ENCODE peak calls at places on chromosomes 1 and 21, in ten cellular contexts. P, B, K, Y, S, E, O, H, N and V are unnamed samples.
A peak's percentile ranks its signal among the peaks of the same experiment; 100 is the strongest.

GRCh38 chr1:230456478-230456877 is 30.3 kb upstream of the PGBD5 start:
- DNase-seq in K (no peak), P (no peak), B (no peak), O (no peak), S (no peak), N (no peak), Y (no peak), E (no peak), H (no peak), V (no peak)

GRCh38 chr1:204673909-204674701 is 11.4 kb downstream of the LRRN2 start:
- DNase-seq in E (no peak), B (no peak), P (no peak), H (no peak), S (no peak), Y (peak; percentile 41), N (no peak), O (no peak), K (peak; percentile 67), V (no peak)

GRCh38 chr1:182739545-182739944 is 50.0 kb upstream of the NPL start:
- DNase-seq in K (peak; percentile 33), H (no peak), O (no peak), E (peak; percentile 36), P (no peak), S (no peak), N (peak; percentile 33), Y (peak; percentile 56), B (no peak), V (no peak)

GRCh38 chr1:91624331-91624730 is 123.7 kb downstream of the CDC7 start:
- DNase-seq in S (no peak), H (no peak), Y (no peak), P (no peak), N (no peak), E (no peak), B (no peak), O (no peak), K (no peak), V (no peak)

GRCh38 chr1:151905070-151905442 is 4.3 kb downstream of the THEM4 start:
- DNase-seq in B (peak; percentile 60), H (no peak), Y (no peak), K (no peak), S (no peak), P (no peak), N (no peak), O (no peak), E (peak; percentile 14), V (no peak)

GRCh38 chr1:111867868-111868440 is 112.3 kb downstream of the DDX20 start:
- DNase-seq in Y (no peak), P (no peak), H (no peak), S (no peak), N (no peak), K (no peak), O (no peak), B (no peak), E (no peak), V (no peak)

GRCh38 chr1:199791495-199791894 is 236.0 kb upstream of the NR5A2 start:
- DNase-seq in O (no peak), H (no peak), E (no peak), P (no peak), Y (no peak), N (no peak), B (no peak), K (no peak), S (no peak), V (no peak)

GRCh38 chr21:38067086-38067739 is 151.0 kb upstream of the KCNJ6 start:
- DNase-seq in N (no peak), Y (no peak), O (no peak), P (no peak), B (no peak), K (no peak), S (no peak), H (no peak), E (no peak), V (no peak)

DNA sequence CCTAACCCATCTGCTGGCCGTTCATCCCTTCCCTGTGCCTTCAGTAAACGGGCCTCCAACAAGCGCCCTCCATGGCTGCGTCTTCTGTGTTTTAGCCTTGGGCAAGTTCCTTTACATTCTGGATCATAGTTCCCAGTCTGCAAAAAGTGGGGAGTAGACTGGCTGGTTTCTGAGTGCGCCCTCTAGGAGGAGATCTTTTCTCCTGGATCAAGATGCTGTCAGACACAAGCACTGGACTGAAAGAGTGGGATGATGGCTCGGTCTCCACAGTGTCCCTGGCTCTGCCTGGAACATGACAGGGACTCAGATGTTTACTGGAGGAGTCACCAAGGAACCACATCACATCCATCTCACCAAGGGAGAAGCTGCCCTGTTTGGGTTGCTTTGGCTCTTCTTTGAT is 88.8 kb downstream of the PRDM2 start:
- DNase-seq in N (no peak), P (no peak), Y (no peak), H (no peak), O (no peak), E (no peak), S (no peak), K (peak; percentile 40), B (no peak), V (no peak)
- TF ChIP-seq POLR2AphosphoS5 in N (no peak), P (no peak), Y (no peak), H (no peak), O (no peak), E (no peak), S (no peak), K (no peak), B (no peak), V (no peak)

GRCh38 chr1:219444469-219444868 is 168.4 kb downstream of the ZC3H11B start:
- DNase-seq in N (no peak), S (no peak), K (no peak), H (no peak), B (no peak), E (no peak), O (no peak), Y (no peak), P (no peak), V (no peak)

GRCh38 chr1:219442575-219442974 is 170.3 kb downstream of the ZC3H11B start:
- DNase-seq in K (no peak), B (peak; percentile 25), Y (no peak), E (no peak), P (no peak), O (no peak), H (peak; percentile 8), N (no peak), S (no peak), V (no peak)

GRCh38 chr1:219441884-219442283 is 171.0 kb downstream of the ZC3H11B start:
- DNase-seq in H (no peak), K (no peak), B (no peak), O (no peak), Y (no peak), S (no peak), P (no peak), N (no peak), E (no peak), V (no peak)

GRCh38 chr1:219445864-219446263 is 167.0 kb downstream of the ZC3H11B start:
- DNase-seq in Y (no peak), H (no peak), E (no peak), S (no peak), N (no peak), B (no peak), K (no peak), O (no peak), P (no peak), V (no peak)

DNA sequence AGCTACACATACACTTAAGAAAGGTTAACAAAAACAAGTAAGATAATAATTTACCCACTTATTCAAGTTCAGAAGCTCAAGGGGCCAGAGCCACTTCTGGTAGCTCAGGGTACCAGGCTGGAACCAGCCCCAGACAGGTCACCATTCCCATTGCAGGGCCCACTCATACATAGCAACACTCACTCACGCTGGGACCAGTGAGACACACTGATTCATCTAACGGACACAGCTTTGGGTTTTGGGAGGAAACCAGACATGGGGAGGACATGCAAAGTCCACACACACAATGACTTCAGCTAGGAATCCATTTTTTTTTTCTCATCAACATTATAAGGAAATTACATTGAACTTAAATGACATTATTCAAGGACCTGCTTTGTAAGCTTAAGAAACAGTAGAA is 169.1 kb downstream of the ZC3H11B start:
- DNase-seq in B (no peak), E (no peak), Y (no peak), H (no peak), K (no peak), O (no peak), P (no peak), S (no peak), N (no peak), V (no peak)
- H3K27ac ChIP-seq in B (no peak overlapping the region), E (no peak overlapping the region), Y (no peak overlapping the region), H (no peak overlapping the region), K (no peak overlapping the region), O (no peak overlapping the region), P (no peak overlapping the region), S (no peak overlapping the region), N (no peak overlapping the region), V (no peak overlapping the region)

DNA sequence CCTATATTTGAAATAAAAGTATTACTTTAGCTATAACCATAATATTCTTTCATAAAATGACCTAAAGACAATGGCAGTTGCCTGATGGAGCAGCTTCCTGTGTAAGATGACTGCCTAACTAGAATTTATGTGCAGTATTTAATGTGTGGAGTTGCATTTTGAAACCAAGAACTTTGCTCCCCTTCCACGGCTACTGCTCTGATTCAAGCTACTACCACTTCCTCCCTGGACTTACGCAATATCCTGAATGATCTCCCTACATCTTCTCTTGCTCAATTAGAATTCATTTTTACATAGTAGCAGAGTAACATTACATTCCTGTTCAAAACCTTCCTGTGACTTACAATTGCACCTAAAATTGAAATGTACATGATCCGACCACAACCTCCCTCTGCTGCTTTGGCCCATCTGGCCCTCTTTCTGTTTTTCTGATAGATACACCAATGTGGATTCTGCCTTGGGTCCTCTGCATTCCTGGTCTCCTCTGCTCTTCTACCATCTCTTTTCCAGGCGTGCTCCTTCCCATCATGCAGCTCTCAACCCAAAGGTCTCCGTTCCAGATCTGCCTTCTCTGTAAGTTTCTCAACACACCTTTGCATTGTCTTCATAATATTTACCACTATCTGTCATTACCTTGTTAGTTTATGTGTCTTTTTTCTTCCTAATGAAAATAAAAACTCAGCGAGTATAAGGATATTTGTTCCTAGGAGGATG is 47.4 kb upstream of the USP25 start:
- DNase-seq in Y (no peak), E (no peak), B (peak; percentile 66), O (no peak), K (no peak), H (no peak), P (no peak), S (no peak), N (no peak), V (no peak)
- TF ChIP-seq POLR2AphosphoS5 in Y (no peak), E (no peak), B (peak; percentile 31), O (no peak), K (no peak), H (no peak), P (no peak), S (no peak), N (no peak), V (no peak)

GRCh38 chr1:115650961-115651360 is 9.2 kb downstream of the VANGL1 start:
- DNase-seq in Y (no peak), E (peak; percentile 33), P (no peak), H (no peak), B (no peak), N (no peak), O (no peak), K (no peak), S (peak; percentile 58), V (no peak)

GRCh38 chr1:115648717-115649691 is 7.2 kb downstream of the VANGL1 start:
- DNase-seq in P (no peak), O (no peak), B (peak; percentile 56), H (no peak), K (peak; percentile 37), E (peak; percentile 39), Y (no peak), N (no peak), S (no peak), V (no peak)

GRCh38 chr1:115647919-115648597 is 6.3 kb downstream of the VANGL1 start:
- DNase-seq in K (no peak), P (no peak), E (no peak), H (no peak), B (no peak), N (no peak), Y (no peak), S (no peak), O (no peak), V (no peak)

GRCh38 chr1:115651391-115651790 is 9.6 kb downstream of the VANGL1 start:
- DNase-seq in P (no peak), E (no peak), O (no peak), B (no peak), N (no peak), K (no peak), H (no peak), Y (no peak), S (peak; percentile 37), V (no peak)

GRCh38 chr1:115649964-115650363 is 8.2 kb downstream of the VANGL1 start:
- DNase-seq in S (peak; percentile 35), Y (no peak), H (no peak), P (no peak), K (peak; percentile 65), O (peak; percentile 74), E (no peak), B (peak; percentile 62), N (no peak), V (no peak)
- H3K27ac ChIP-seq in S (peak overlapping the region; percentile 24), Y (no peak overlapping the region), H (no peak overlapping the region), P (no peak overlapping the region), K (peak overlapping the region; percentile 72), O (peak overlapping the region; percentile 55), E (peak overlapping the region; percentile 80), B (no peak overlapping the region), N (no peak overlapping the region), V (no peak overlapping the region)